ENCODE peak calls at places on chromosome 10, in five cellular contexts. P, U, S, A and H are unnamed samples.

GRCh38 chr10:3977761-3978160 is 192.8 kb upstream of the KLF6 start:
- DNase-seq in P (no peak), U (peak; percentile 2), S (no peak), A (no peak), H (no peak)

GRCh38 chr10:75408512-75408881 is 6.9 kb upstream of the ZNF503 start:
- DNase-seq in P (peak; percentile 37), U (no peak), S (peak; percentile 49), A (no peak), H (peak; percentile 26)

GRCh38 chr10:35898722-35899485 is 256.8 kb upstream of the FZD8 start:
- DNase-seq in P (no peak), U (no peak), S (no peak), A (no peak), H (no peak)

GRCh38 chr10:13890233-13890616 is 303.5 kb downstream of the PRPF18 start:
- DNase-seq in P (no peak), U (no peak), S (no peak), A (no peak), H (no peak)

GRCh38 chr10:31557854-31558253 is 238.8 kb downstream of the ZEB1 start:
- DNase-seq in P (no peak), U (no peak), S (no peak), A (no peak), H (no peak)

GRCh38 chr10:31929986-31930675 is 1.5 kb upstream of the ARHGAP12 start:
- DNase-seq in P (no peak), U (no peak), S (no peak), A (no peak), H (no peak)

GRCh38 chr10:127408733-127409132 is 140.4 kb upstream of the NPS start:
- DNase-seq in P (no peak), U (no peak), S (no peak), A (no peak), H (no peak)

GRCh38 chr10:5413012-5413938 is 918 bp downstream of the NET1 start:
- DNase-seq in P (no peak), U (peak; percentile 12), S (peak; percentile 48), A (no peak), H (no peak)

GRCh38 chr10:45592432-45592831 is 80.1 kb downstream of the ZFAND4 start:
- DNase-seq in P (no peak), U (no peak), S (no peak), A (no peak), H (no peak)

GRCh38 chr10:43194266-43194665 is 56.0 kb downstream of the CSGALNACT2 start:
- DNase-seq in P (peak; percentile 8), U (no peak), S (no peak), A (no peak), H (no peak)

GRCh38 chr10:79334573-79334972 is 12.7 kb upstream of the PPIF start:
- DNase-seq in P (no peak), U (no peak), S (no peak), A (no peak), H (no peak)

DNA sequence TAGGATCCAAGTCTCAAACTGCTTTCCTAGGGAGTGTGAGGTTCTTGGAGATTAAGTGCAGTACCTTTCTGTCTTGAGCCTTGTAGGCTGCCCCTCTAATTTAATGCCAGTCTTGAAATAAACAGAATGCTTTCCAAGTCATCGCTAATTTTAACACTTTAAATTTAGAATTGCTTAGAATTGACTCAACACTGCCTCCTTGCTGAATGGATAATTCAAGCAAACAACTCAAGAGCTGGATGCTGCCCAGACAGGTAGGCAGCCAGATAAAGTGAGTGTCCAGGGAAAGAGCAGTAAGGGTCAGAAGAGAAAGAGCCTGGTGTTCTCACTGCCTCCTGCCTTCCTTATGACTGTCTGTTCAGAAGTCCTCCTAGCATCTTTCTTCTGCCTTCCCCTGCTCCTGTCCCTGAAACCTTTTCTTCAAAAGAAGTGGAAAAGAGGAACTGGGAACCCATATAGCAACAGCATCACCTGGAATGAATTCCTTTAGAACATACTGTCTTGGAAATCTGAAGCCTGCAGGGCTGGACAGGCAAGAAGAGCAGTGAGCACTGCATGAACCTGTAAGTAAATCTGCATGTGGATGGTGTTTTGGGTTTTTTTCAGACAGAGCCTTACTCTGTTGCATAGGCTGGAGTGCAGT is 3.1 kb upstream of the GOT1 start:
- DNase-seq in P (no peak), U (no peak), S (no peak), A (no peak), H (no peak)
- TF ChIP-seq ATF2 in P (no peak), U (no peak), S (no peak), A (no peak), H (no peak)

GRCh38 chr10:95295031-95295755 is 4.4 kb upstream of the PDLIM1 start:
- DNase-seq in P (peak; percentile 52), U (no peak), S (peak; percentile 64), A (peak; percentile 96), H (peak; percentile 71)
- TF ChIP-seq ATF2 in P (no peak), U (no peak), S (no peak), A (no peak), H (no peak)

DNA sequence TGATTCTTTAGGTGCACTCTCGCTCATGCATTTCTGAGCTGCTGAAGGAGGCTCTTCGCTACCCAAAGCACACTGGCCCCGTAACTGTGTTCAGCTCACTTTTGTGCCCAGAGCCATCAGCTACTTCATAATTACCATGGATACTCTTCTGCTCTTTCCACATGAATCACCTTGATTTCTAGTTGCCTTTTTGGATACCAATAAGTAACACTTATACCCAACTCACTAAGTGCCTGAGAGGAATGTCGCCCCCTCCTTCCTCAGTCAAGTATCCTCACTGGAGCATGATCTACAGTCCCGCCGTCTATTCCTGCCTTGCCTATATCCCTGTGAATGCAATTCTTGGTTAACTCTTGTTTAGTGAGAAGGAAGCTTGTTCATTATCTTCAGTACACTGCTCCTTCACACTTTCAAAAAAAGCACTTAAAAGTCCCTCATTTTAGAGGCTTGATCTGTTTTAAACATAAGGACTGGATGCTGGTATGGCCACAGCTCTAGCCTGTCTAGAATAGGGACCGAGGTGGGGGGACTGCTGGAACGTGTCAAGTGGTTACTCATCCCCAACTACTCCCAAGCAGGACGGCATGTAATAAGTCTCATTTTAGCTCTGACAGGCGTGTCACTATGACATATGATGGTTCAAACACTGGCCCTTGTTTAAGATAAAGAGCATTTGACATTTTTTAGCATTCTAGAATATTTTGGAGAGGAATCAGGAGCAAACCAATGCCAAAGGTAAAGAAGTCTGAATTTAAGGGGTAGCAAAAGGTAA is 23.7 kb downstream of the SVIL start:
- DNase-seq in P (no peak), U (no peak), S (no peak), A (no peak), H (no peak)
- TF ChIP-seq ATF2 in P (no peak), U (no peak), S (no peak), A (no peak), H (no peak)

GRCh38 chr10:878895-879294 is 52.6 kb downstream of the LARP4B start:
- DNase-seq in P (no peak), U (no peak), S (no peak), A (no peak), H (no peak)
- TF ChIP-seq ATF2 in P (no peak), U (no peak), S (no peak), A (no peak), H (no peak)

DNA sequence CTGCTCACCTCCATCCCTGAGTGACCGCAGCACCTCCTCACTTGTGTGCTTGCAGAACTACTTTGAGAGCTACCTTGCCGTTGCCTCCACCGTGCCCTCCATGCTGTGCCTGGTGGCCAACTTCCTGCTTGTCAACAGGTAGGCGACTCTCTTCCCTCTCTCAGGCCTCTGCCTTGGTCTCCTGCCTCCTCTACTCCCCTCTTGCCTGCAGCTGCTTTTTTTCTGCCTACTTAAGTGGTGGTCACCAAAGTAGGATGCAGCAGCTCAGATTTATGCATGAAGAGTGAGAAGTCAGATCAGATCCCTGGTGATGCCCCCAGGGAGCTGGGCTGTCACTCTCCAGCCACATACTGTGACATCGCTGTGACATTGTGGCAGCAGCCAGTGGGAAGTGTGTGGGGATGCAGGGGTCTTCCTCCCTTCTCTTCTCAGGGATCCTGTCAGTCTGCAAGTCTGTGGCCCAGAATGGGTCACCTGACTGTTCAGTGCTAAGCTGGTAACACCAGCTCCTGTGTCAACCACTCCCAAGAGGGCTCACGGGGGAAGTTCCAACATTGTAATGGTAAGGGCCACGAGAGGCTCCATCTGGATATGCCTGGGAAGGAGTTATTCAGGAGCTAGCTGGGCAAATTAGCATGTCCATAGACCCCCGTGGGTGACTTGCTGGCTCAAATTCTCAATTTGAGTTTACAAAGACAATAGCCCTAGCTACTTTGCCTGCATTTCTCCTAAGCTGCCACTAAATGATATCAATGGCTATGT is 25.3 kb downstream of the SLC29A3 start:
- DNase-seq in P (no peak), U (no peak), S (peak; percentile 64), A (no peak), H (peak; percentile 59)
- TF ChIP-seq ATF2 in P (no peak), U (no peak), S (no peak), A (no peak), H (no peak)

GRCh38 chr10:8306685-8307364 is 252.3 kb downstream of the GATA3 start:
- DNase-seq in P (no peak), U (no peak), S (no peak), A (no peak), H (no peak)

GRCh38 chr10:8302565-8302964 is 248.1 kb downstream of the GATA3 start:
- DNase-seq in P (no peak), U (no peak), S (no peak), A (no peak), H (no peak)

GRCh38 chr10:8301831-8302230 is 247.3 kb downstream of the GATA3 start:
- DNase-seq in P (no peak), U (no peak), S (no peak), A (no peak), H (no peak)

GRCh38 chr10:8304861-8305260 is 250.4 kb downstream of the GATA3 start:
- DNase-seq in P (no peak), U (no peak), S (no peak), A (no peak), H (no peak)

DNA sequence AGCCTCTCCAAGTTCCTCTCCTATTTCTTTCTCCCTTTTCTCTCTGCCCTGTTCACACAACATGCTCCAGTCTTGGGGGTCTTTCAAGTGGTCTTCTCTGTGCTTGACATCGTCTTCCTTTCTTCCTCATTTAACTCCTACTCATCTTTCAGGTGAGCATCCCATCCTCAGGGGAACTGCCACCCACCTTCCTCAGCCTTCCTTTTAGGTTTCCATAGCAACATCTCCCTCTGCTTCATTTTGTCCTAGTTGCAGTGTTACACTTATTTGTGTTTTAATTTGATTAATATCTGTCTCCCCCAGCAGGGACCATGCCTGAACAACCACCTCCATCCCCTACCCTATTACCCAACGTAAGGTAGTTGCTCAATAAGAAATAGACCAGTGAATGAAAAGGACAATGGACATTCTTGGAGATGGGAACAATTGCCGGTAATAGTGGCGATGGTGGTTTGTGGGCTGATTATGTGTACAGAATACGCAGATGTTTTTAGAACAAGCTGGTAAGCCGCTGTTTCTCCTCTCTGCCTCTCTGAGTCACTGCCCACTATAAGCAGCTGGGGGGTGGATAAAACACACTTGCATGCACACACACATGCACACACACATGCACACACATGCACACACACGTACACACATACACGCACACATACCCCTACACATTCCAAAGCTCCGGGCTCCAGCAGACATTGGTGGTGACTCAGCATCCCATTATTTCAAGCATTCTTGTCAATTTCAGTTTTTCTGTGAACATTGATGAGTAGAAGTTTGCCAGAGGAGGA is 251.6 kb downstream of the GATA3 start:
- DNase-seq in P (no peak), U (no peak), S (no peak), A (no peak), H (no peak)
- TF ChIP-seq ATF2 in P (no peak), U (no peak), S (no peak), A (no peak), H (no peak)